ENCODE peak calls at places on chromosomes 4 and X, in four cellular contexts. G is lung, U is stomach, Q is left lung. W is an unnamed sample.
A peak's percentile ranks its signal among the peaks of the same experiment; 100 is the strongest.

GRCh38 chr4:103026868-103027267 is 7.4 kb upstream of the SLC9B1 start:
- DNase-seq in U (no peak), Q (no peak), G (no peak), W (no peak)

GRCh38 chr4:158461336-158461735 is 60.3 kb upstream of the RXFP1 start:
- DNase-seq in U (no peak), G (no peak), Q (no peak), W (no peak)

GRCh38 chr4:74628808-74629616 is 165.3 kb downstream of the BTC start:
- DNase-seq in U (no peak), G (no peak), Q (no peak), W (no peak)

GRCh38 chr4:82287720-82288119 is 86.1 kb downstream of the HNRNPD start:
- DNase-seq in U (no peak), Q (no peak), G (no peak), W (no peak)

GRCh38 chrX:144730486-144730885 is 516.8 kb upstream of the SPANXN1 start:
- DNase-seq in G (no peak), U (no peak), Q (no peak), W (no peak)

GRCh38 chrX:150625875-150626274 is 57.5 kb downstream of the MTM1 start:
- DNase-seq in U (no peak), G (no peak), Q (no peak), W (no peak)

GRCh38 chr4:25813705-25814104 is 49.1 kb downstream of the SEL1L3 start:
- DNase-seq in U (no peak), Q (no peak), G (peak; percentile 64), W (no peak)

GRCh38 chrX:38279188-38279587 is 48.1 kb downstream of the RPGR start:
- DNase-seq in U (no peak), G (no peak), Q (no peak), W (no peak)

GRCh38 chrX:96098471-96098870 is 586.2 kb upstream of the DIAPH2 start:
- DNase-seq in G (no peak), U (no peak), Q (no peak), W (no peak)

GRCh38 chr4:11297201-11297600 is 131.5 kb downstream of the HS3ST1 start:
- DNase-seq in G (no peak), U (no peak), Q (no peak), W (no peak)

GRCh38 chr4:100289530-100289888 is 99.2 kb upstream of the DDIT4L start:
- DNase-seq in Q (no peak), G (no peak), U (no peak), W (no peak)

GRCh38 chrX:70694339-70695122 is 214.0 kb downstream of the TEX11 start:
- DNase-seq in Q (no peak), U (no peak), G (no peak), W (no peak)

GRCh38 chr4:8855781-8856245 is 15.8 kb downstream of the HMX1 start:
- DNase-seq in Q (no peak), G (no peak), U (no peak), W (no peak)

GRCh38 chr4:78766026-78766425 is 10.1 kb upstream of the BMP2K start:
- DNase-seq in U (no peak), Q (no peak), G (no peak), W (no peak)

DNA sequence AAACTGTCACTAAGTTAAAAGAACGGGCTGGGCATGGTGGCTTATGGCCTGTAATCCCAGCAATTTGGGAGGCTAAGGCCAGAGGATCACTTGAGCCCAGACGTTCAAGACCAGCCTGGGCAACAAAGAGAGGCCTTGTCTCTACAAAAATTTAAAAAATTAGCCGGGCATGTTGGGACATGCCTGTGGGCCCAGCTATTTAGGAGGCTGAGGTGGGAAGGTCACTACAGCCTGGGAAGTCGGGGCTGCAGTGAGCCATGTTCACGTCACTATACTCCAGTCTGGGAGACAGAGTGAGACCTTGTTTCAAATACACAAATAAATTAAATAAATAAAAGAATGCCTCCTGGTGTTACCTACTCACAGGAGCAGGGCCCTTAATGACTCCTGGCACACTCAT is 69.5 kb downstream of the APBB2 start:
- DNase-seq in U (no peak), G (no peak), Q (no peak), W (no peak)
- H3K27ac ChIP-seq in U (peak overlapping the region; percentile 81), G (no peak overlapping the region), Q (peak overlapping the region; percentile 64), W (no peak overlapping the region)

GRCh38 chr4:3826247-3827172 is 60.3 kb downstream of the ADRA2C start:
- DNase-seq in U (no peak), Q (peak; percentile 39), G (no peak), W (no peak)
- H3K4me1 ChIP-seq in U (peaks cover 21% of the 10 kb centered on the region), Q (peaks cover 5% of the 10 kb centered on the region), G (peaks cover 16% of the 10 kb centered on the region), W (no peaks in the 10 kb centered on the region)

DNA sequence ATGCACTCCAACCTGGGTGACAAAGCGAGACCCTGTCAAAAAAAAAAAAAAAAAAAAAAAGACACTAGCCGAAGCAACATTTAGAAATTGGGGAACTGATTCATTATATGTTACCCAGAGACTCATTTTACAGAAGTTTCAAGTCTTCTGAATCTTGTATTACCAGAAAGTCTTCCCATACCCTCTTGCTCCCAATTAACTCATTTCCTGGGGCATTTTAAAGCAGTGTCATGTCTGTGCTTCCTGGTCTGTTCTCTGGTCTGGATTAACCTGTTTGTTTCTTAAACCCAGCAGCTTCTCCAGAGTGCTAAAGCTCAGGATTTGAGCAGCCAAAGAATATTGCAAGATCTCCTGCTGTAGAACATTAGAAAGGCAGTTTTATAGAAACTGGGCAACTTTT is 43.7 kb downstream of the FRMPD3 start:
- DNase-seq in Q (no peak), U (no peak), G (no peak), W (no peak)
- TF ChIP-seq CTCF in Q (no peak), U (no peak), G (no peak), W (no peak)

GRCh38 chr4:92488496-92488895 is 184.7 kb downstream of the GRID2 start:
- DNase-seq in Q (no peak), G (no peak), U (no peak), W (no peak)

DNA sequence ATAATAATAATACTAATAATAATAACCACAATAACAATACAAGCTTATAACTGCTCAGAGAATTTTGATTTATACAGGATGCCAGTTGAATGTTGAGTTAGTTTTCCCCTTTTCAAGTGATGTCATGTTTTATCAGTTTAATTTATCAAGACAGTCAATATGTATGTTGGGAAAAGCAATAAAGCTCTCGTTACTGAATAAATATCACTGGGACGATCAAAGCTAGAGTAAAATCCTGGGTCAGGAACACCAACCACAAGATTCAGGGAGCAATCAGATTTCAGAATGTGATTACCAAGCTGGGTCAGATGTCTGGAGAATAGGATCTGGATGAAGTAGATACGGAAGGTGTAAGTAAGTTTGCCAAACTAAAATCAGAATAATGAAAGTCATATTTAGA is 179.6 kb downstream of the GRID2 start:
- DNase-seq in U (no peak), Q (no peak), G (no peak), W (no peak)
- H3K27ac ChIP-seq in U (no peak overlapping the region), Q (no peak overlapping the region), G (no peak overlapping the region), W (no peak overlapping the region)

GRCh38 chrX:134580947-134581346 is 77.3 kb downstream of the PLAC1 start:
- DNase-seq in G (no peak), Q (no peak), U (no peak), W (no peak)
- H3K4me1 ChIP-seq in G (no peaks in the 10 kb centered on the region), Q (no peaks in the 10 kb centered on the region), U (no peaks in the 10 kb centered on the region), W (no peaks in the 10 kb centered on the region)

DNA sequence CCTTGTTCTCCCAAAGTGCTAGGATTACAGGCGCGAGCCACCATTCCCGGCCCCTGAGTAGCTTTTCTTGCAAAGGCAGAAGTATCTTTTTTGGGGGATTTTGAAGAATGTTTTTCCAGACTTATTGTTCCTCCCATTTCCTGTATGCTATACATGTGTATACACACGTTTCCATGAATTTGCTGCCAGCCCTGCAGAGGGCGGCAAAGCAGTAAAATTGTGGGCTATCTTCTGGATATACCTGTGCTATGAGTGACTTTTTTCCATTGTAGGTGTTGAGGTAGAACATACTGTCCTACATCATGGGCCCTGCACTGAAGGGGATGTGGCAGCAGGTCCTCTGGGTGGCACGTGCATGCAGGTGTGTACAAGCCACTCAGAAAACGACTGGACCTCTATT is 16.9 kb upstream of the MED28 start:
- DNase-seq in Q (no peak), U (no peak), G (no peak), W (no peak)
- TF ChIP-seq CTCF in Q (no peak), U (no peak), G (no peak), W (no peak)

GRCh38 chr4:182174979-182175378 is 68.2 kb upstream of the TENM3 start:
- DNase-seq in U (no peak), G (no peak), Q (no peak), W (no peak)

GRCh38 chr4:182177166-182177565 is 66.0 kb upstream of the TENM3 start:
- DNase-seq in G (no peak), U (no peak), Q (no peak), W (no peak)

GRCh38 chr4:182179105-182179504 is 64.1 kb upstream of the TENM3 start:
- DNase-seq in U (no peak), G (no peak), Q (no peak), W (no peak)

GRCh38 chr4:182175788-182176519 is 67.2 kb upstream of the TENM3 start:
- DNase-seq in G (no peak), U (no peak), Q (no peak), W (no peak)

DNA sequence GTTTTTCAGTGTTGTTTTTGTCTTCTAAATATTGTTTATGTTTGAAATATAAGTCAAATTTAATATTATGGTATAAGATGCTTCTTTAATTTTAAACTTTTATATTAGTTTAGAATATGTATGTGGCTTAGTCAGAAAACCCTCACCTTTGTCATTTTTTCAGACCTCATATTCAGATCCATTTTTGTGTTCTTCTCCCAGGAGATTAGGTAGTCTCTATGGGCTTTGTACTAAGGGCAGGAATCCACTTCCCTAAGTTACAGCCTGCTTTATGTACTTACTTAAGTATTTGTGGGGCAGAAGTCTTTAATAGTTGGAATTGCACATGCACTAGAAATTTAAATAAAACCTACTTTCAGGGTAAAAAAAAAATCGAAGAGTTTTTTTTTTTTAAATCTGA is 63.5 kb upstream of the TENM3 start:
- DNase-seq in G (no peak), U (no peak), Q (no peak), W (no peak)
- H3K27ac ChIP-seq in G (no peak overlapping the region), U (no peak overlapping the region), Q (no peak overlapping the region), W (no peak overlapping the region)